ENCODE peak calls at places on chromosomes 13 and 19, in six cellular contexts. G, H, T, W, J and X are unnamed samples.

GRCh38 chr19:1618157-1619093 is 13.2 kb upstream of the UQCR11 start:
- DNase-seq in T (peak; percentile 73), W (peak; percentile 83), G (peak; percentile 83), H (no peak), J (no peak), X (no peak)

GRCh38 chr19:10751109-10751972 is 33.5 kb downstream of the DNM2 start:
- DNase-seq in J (peak; percentile 53), H (no peak), G (peak; percentile 61), T (no peak), W (no peak), X (no peak)

GRCh38 chr13:51761638-51762350 is 42.2 kb downstream of the DHRS12 start:
- DNase-seq in G (no peak), T (no peak), H (peak; percentile 59), W (no peak), J (no peak), X (no peak)

GRCh38 chr13:51778407-51778806 is 25.6 kb downstream of the DHRS12 start:
- DNase-seq in W (no peak), J (no peak), H (no peak), T (no peak), G (no peak), X (no peak)

GRCh38 chr19:7883105-7883504 is 5.2 kb upstream of the LRRC8E start:
- DNase-seq in H (no peak), W (no peak), T (no peak), J (no peak), G (no peak), X (no peak)

GRCh38 chr13:72170571-72170970 is 303.6 kb upstream of the DACH1 start:
- DNase-seq in G (no peak), W (no peak), J (no peak), H (no peak), T (no peak), X (no peak)

GRCh38 chr19:29001006-29001921 is 211.7 kb downstream of the UQCRFS1 start:
- DNase-seq in G (peak; percentile 20), W (no peak), T (no peak), H (no peak), J (no peak), X (no peak)

GRCh38 chr19:8151499-8152035 is 2.2 kb upstream of the FBN3 start:
- DNase-seq in G (no peak), J (no peak), H (no peak), T (no peak), W (no peak), X (no peak)

GRCh38 chr19:15508035-15508710 is at the start of gene CYP4F22:
- DNase-seq in T (no peak), G (no peak), W (no peak), J (no peak), H (no peak), X (no peak)

GRCh38 chr13:102580552-102581169 is 16.1 kb upstream of the TPP2 start:
- DNase-seq in T (no peak), H (peak; percentile 80), W (no peak), G (peak; percentile 65), J (peak; percentile 71), X (peak; percentile 65)

GRCh38 chr19:51479531-51480331 is 1.4 kb downstream of the CEACAM18 start:
- DNase-seq in W (no peak), T (no peak), J (no peak), G (no peak), H (no peak), X (no peak)

GRCh38 chr13:52785721-52786120 is 46.1 kb upstream of the CNMD start:
- DNase-seq in W (no peak), G (no peak), J (no peak), T (no peak), H (no peak), X (no peak)

GRCh38 chr13:41546372-41547252 is 89.3 kb downstream of the RGCC start:
- DNase-seq in T (no peak), W (no peak), H (peak; percentile 89), G (no peak), J (peak; percentile 92), X (no peak)

GRCh38 chr19:2603320-2603719 is 99.2 kb downstream of the GNG7 start:
- DNase-seq in G (peak; percentile 85), J (no peak), T (no peak), W (peak; percentile 56), H (no peak), X (no peak)

GRCh38 chr13:98394820-98395510 is 181.9 kb downstream of the STK24 start:
- DNase-seq in J (no peak), T (no peak), W (no peak), G (no peak), H (no peak), X (no peak)

GRCh38 chr19:35090160-35090794 is 25.3 kb upstream of the FXYD3 start:
- DNase-seq in W (peak; percentile 68), T (peak; percentile 80), J (peak; percentile 69), G (peak; percentile 84), H (peak; percentile 53), X (peak; percentile 54)

GRCh38 chr19:21322528-21322927 is 6.7 kb downstream of the ZNF708 start:
- DNase-seq in G (no peak), T (no peak), H (no peak), J (no peak), W (no peak), X (no peak)

GRCh38 chr19:530133-531008 is 1.2 kb upstream of the CDC34 start:
- DNase-seq in T (no peak), J (no peak), G (no peak), H (no peak), W (no peak), X (no peak)

GRCh38 chr19:531009-531752 is 379 bp upstream of the CDC34 start:
- DNase-seq in T (peak; percentile 94), W (peak; percentile 89), J (peak; percentile 80), H (peak; percentile 76), G (peak; percentile 93), X (peak; percentile 89)

GRCh38 chr19:532578-533484 is 1.3 kb downstream of the CDC34 start:
- DNase-seq in W (peak; percentile 73), J (peak; percentile 86), H (peak; percentile 64), G (peak; percentile 85), T (peak; percentile 72), X (no peak)

GRCh38 chr19:533485-534058 is 2.0 kb downstream of the CDC34 start:
- DNase-seq in H (no peak), T (no peak), J (no peak), G (no peak), W (no peak), X (no peak)

DNA sequence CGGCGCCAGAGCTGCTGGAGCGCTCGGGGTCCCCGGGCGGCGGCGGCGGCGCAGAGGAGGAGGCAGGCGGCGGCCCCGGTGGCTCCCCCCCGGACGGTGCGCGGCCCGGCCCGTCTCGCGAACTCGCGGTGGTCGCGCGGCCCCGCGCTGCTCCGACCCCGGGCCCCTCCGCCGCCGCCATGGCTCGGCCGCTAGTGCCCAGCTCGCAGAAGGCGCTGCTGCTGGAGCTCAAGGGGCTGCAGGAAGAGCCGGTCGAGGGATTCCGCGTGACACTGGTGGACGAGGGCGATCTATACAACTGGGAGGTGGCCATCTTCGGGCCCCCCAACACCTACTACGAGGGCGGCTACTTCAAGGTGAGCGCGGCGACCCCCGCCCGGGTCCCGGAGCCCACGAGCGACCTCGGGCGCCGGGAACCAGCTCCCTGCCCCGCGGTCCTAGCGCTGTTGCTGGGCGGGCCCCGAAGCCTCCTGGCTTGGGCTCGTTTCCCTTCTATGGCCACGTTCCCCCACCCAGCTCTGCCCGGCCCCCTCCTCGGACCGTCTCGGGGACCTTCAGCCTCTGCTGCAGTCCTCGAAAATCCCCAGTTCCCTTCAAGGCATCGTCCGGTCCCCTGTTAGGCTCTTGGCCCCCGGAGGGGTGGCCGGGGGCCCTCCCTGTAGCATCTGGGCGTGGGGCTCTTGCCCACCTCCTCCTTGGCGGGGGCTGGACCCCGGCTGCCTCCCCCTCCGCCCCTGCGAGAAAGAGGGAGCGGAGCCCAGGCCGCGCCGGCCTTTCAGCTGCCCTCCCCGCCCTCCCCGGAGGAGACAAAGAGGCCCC is at the start of gene CDC34:
- DNase-seq in W (no peak), H (no peak), J (no peak), T (no peak), G (no peak), X (no peak)
- H2BK120ac ChIP-seq in W (no peak within 1 kb of the TSS), H (peak within 1 kb of the TSS; percentile 77), J (peak within 1 kb of the TSS; percentile 67), T (peak within 1 kb of the TSS; percentile 78), G (no peak within 1 kb of the TSS), X (peak within 1 kb of the TSS; percentile 91)

GRCh38 chr19:4134351-4134750 is 10.4 kb upstream of the MAP2K2 start:
- DNase-seq in G (no peak), W (no peak), J (no peak), T (no peak), H (no peak), X (no peak)
- H2BK15ac ChIP-seq in G (no peak overlapping the region), W (no peak overlapping the region), J (no peak overlapping the region), T (peak overlapping the region; percentile 81), H (no peak overlapping the region), X (no peak overlapping the region)

GRCh38 chr13:109387438-109387837 is 398.9 kb downstream of the IRS2 start:
- DNase-seq in W (no peak), T (no peak), G (no peak), J (no peak), H (no peak), X (no peak)

GRCh38 chr13:109389456-109389855 is 396.9 kb downstream of the IRS2 start:
- DNase-seq in W (no peak), T (no peak), G (no peak), H (peak; percentile 37), J (no peak), X (no peak)

GRCh38 chr13:109383683-109384082 is 402.7 kb downstream of the IRS2 start:
- DNase-seq in H (peak; percentile 79), J (peak; percentile 76), T (no peak), W (no peak), G (peak; percentile 60), X (no peak)

GRCh38 chr13:109381546-109382180 is 404.7 kb downstream of the IRS2 start:
- DNase-seq in W (no peak), G (no peak), T (no peak), H (peak; percentile 71), J (peak; percentile 51), X (no peak)

DNA sequence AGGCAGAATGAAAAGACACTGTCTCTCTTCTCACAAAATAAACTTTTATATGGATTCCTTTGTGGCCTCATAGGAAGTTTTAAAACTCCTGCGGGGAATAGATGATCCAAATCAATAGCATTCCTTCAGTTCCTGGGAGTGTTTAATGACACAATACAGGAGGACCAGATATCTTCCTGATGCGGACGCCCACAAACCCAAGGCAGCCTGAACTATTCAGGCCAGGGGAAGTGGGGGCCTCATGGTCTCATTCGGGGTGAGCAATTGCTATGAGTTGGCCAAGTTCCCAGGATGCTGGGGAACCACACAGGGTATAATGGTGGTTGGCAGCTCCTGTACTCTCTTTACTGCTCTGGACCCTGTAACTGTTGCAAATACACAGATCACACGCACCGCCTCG is 401.2 kb downstream of the IRS2 start:
- DNase-seq in H (peak; percentile 48), T (no peak), J (no peak), G (no peak), W (no peak), X (no peak)
- H3K23ac ChIP-seq in H (no peak overlapping the region), T (no peak overlapping the region), J (no peak overlapping the region), G (no peak overlapping the region), W (no peak overlapping the region), X (no peak overlapping the region)

GRCh38 chr19:55600336-55601028 is 394 bp downstream of the ZNF524 start:
- DNase-seq in H (peak; percentile 54), T (peak; percentile 89), G (no peak), J (no peak), W (no peak), X (peak; percentile 91)

GRCh38 chr19:55601127-55601526 is 1.0 kb downstream of the ZNF524 start:
- DNase-seq in J (no peak), W (no peak), G (no peak), H (no peak), T (no peak), X (no peak)

GRCh38 chr19:55598034-55598433 is 1.3 kb downstream of the FIZ1 start:
- DNase-seq in G (peak; percentile 48), T (peak; percentile 48), J (no peak), H (no peak), W (peak; percentile 85), X (no peak)

GRCh38 chr19:55598719-55599467 is 424 bp downstream of the FIZ1 start:
- DNase-seq in G (peak; percentile 99), H (peak; percentile 96), J (peak; percentile 97), W (peak; percentile 98), T (peak; percentile 99), X (peak; percentile 98)

GRCh38 chr19:55599468-55600335 is at the start of the genes FIZ1 and ZNF524:
- DNase-seq in G (peak; percentile 99), T (peak; percentile 97), H (peak; percentile 98), J (peak; percentile 99), W (peak; percentile 98), X (peak; percentile 99)
- H2BK120ac ChIP-seq in G (no peak within 1 kb of the TSS), T (peak within 1 kb of the TSS; percentile 99), H (peak within 1 kb of the TSS; percentile 99), J (peak within 1 kb of the TSS; percentile 97), W (peak within 1 kb of the TSS; percentile 98), X (peak within 1 kb of the TSS; percentile 35)